ENCODE peak calls at places on chromosome 16, in four cellular contexts. One of them, this sample, is unnamed.

GRCh38 chr16:19717319-19717718 is 708 bp downstream of the KNOP1 start:
- DNase-seq in coronary artery: no peak
- DNase-seq in hepatocyte: no peak
- DNase-seq in colonic mucosa: no peak
- DNase-seq in this sample: no peak

GRCh38 chr16:65116818-65117430 is 4.9 kb downstream of the CDH11 start:
- DNase-seq in hepatocyte: no peak
- DNase-seq in colonic mucosa: no peak
- DNase-seq in coronary artery: no peak
- DNase-seq in this sample: no peak

GRCh38 chr16:19123535-19124178 is 9.9 kb downstream of the ITPRIPL2 start:
- DNase-seq in coronary artery: no peak
- DNase-seq in colonic mucosa: peak
- DNase-seq in hepatocyte: peak
- DNase-seq in this sample: no peak

GRCh38 chr16:28597692-28598261 is 927 bp upstream of the SULT1A2 start:
- DNase-seq in colonic mucosa: peak
- DNase-seq in hepatocyte: peak
- DNase-seq in coronary artery: no peak
- DNase-seq in this sample: no peak

GRCh38 chr16:23362460-23363317 is 60.6 kb downstream of the SCNN1B start:
- DNase-seq in colonic mucosa: peak
- DNase-seq in coronary artery: peak
- DNase-seq in hepatocyte: peak
- DNase-seq in this sample: no peak

GRCh38 chr16:10180771-10181163 is 1.5 kb downstream of the GRIN2A start:
- DNase-seq in coronary artery: no peak
- DNase-seq in hepatocyte: peak
- DNase-seq in colonic mucosa: peak
- DNase-seq in this sample: peak

GRCh38 chr16:31708348-31708747 is 165.3 kb upstream of the ZNF267 start:
- DNase-seq in coronary artery: no peak
- DNase-seq in hepatocyte: no peak
- DNase-seq in colonic mucosa: no peak
- DNase-seq in this sample: no peak

GRCh38 chr16:30747331-30747730 is 894 bp upstream of the PHKG2 start:
- DNase-seq in hepatocyte: peak
- DNase-seq in colonic mucosa: no peak
- DNase-seq in coronary artery: no peak
- DNase-seq in this sample: no peak

GRCh38 chr16:23607740-23608139 is 11.6 kb upstream of the NDUFAB1 start:
- DNase-seq in colonic mucosa: no peak
- DNase-seq in hepatocyte: no peak
- DNase-seq in coronary artery: no peak
- DNase-seq in this sample: no peak

GRCh38 chr16:8623634-8624033 is 2.1 kb downstream of the METTL22 start:
- DNase-seq in coronary artery: no peak
- DNase-seq in colonic mucosa: no peak
- DNase-seq in hepatocyte: no peak
- DNase-seq in this sample: no peak

GRCh38 chr16:22721497-22722100 is 92.4 kb upstream of the HS3ST2 start:
- DNase-seq in coronary artery: no peak
- DNase-seq in hepatocyte: no peak
- DNase-seq in colonic mucosa: no peak
- DNase-seq in this sample: no peak

GRCh38 chr16:30875881-30876791 is 17.7 kb downstream of the BCL7C start:
- DNase-seq in colonic mucosa: peak
- DNase-seq in hepatocyte: no peak
- DNase-seq in coronary artery: no peak
- DNase-seq in this sample: peak

GRCh38 chr16:4994719-4995434 is 36.7 kb downstream of the SEC14L5 start:
- DNase-seq in colonic mucosa: no peak
- DNase-seq in hepatocyte: no peak
- DNase-seq in coronary artery: no peak
- DNase-seq in this sample: no peak

GRCh38 chr16:85820604-85821372 is 21.3 kb downstream of the COX4I1 start:
- DNase-seq in coronary artery: no peak
- DNase-seq in colonic mucosa: no peak
- DNase-seq in hepatocyte: no peak
- DNase-seq in this sample: no peak

GRCh38 chr16:27491894-27492587 is 57.7 kb downstream of the GTF3C1 start:
- DNase-seq in colonic mucosa: no peak
- DNase-seq in coronary artery: no peak
- DNase-seq in hepatocyte: no peak
- DNase-seq in this sample: no peak

GRCh38 chr16:8866118-8866883 is 2.5 kb downstream of the CARHSP1 start:
- DNase-seq in colonic mucosa: peak
- DNase-seq in hepatocyte: peak
- DNase-seq in coronary artery: no peak
- DNase-seq in this sample: peak

GRCh38 chr16:24729967-24730815 is 740 bp downstream of the TNRC6A start:
- DNase-seq in coronary artery: no peak
- DNase-seq in hepatocyte: peak
- DNase-seq in colonic mucosa: peak
- DNase-seq in this sample: peak

GRCh38 chr16:28317040-28317880 is 24.9 kb downstream of the SBK1 start:
- DNase-seq in colonic mucosa: peak
- DNase-seq in coronary artery: no peak
- DNase-seq in hepatocyte: peak
- DNase-seq in this sample: peak

GRCh38 chr16:85187002-85187401 is 74.7 kb upstream of the CIBAR2 start:
- DNase-seq in hepatocyte: peak
- DNase-seq in coronary artery: no peak
- DNase-seq in colonic mucosa: no peak
- DNase-seq in this sample: no peak

GRCh38 chr16:85526132-85526731 is 86.9 kb upstream of the GSE1 start:
- DNase-seq in colonic mucosa: no peak
- DNase-seq in coronary artery: no peak
- DNase-seq in hepatocyte: no peak
- DNase-seq in this sample: no peak

GRCh38 chr16:62692685-62693084 is 656.4 kb upstream of the CDH8 start:
- DNase-seq in coronary artery: no peak
- DNase-seq in hepatocyte: no peak
- DNase-seq in colonic mucosa: no peak
- DNase-seq in this sample: no peak

DNA sequence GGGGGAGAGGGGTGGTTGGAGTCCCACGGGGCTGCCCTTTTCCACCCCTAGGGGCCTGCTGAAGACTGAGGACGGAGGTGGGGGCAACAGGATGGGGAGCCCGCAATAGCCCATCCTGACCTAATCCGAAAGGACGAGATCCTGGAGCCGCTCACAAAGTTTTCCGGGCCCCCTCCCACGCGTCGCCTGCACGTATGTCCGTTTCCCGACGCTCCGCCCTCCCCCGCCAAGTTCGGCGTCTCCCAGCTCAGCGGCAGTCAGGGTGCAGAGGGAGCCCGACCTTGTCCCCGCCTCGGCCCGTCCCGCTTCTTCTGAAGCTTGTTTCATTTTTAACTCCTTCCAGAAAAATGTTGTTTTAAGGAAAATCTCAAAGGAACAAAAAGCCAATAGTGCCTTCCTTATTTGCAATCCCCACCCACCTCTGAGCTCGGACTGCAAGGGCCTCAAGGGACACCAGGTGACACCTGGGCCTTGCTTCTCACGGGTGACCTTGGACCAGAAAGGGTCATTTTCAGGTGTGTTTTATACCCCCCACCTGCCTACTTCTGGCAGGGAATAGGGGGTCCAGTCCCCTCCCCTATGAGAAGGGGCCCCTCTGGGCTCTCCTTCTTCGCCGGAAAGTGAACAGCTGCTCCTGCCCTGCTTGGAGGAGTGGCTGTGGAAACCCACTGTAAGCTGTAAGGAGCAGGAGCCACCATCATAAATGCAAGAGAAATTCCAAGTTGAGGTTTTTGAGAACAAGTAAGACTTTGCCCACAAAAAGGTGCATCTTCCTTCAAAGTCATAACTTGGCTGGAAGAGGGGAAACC is 3.4 kb upstream of the ZNF423 start:
- DNase-seq in colonic mucosa: peak
- DNase-seq in coronary artery: peak
- DNase-seq in hepatocyte: peak
- DNase-seq in this sample: no peak
- TF ChIP-seq CTCF in colonic mucosa: no peak
- TF ChIP-seq CTCF in coronary artery: no peak
- TF ChIP-seq CTCF in hepatocyte: no peak
- TF ChIP-seq CTCF in this sample: no peak

GRCh38 chr16:75621170-75621477 is 2.0 kb downstream of the ADAT1 start:
- DNase-seq in colonic mucosa: no peak
- DNase-seq in hepatocyte: peak
- DNase-seq in coronary artery: no peak
- DNase-seq in this sample: no peak
- TF ChIP-seq CTCF in colonic mucosa: peak
- TF ChIP-seq CTCF in hepatocyte: peak
- TF ChIP-seq CTCF in coronary artery: peak
- TF ChIP-seq CTCF in this sample: peak

GRCh38 chr16:527015-527903 is at the start of gene CAPN15:
- DNase-seq in hepatocyte: peak
- DNase-seq in colonic mucosa: peak
- DNase-seq in coronary artery: peak
- DNase-seq in this sample: peak
- TF ChIP-seq CTCF in hepatocyte: no peak
- TF ChIP-seq CTCF in colonic mucosa: peak
- TF ChIP-seq CTCF in coronary artery: no peak
- TF ChIP-seq CTCF in this sample: peak

GRCh38 chr16:88748364-88748763 is 36.7 kb downstream of the PIEZO1 start:
- DNase-seq in colonic mucosa: no peak
- DNase-seq in coronary artery: no peak
- DNase-seq in hepatocyte: no peak
- DNase-seq in this sample: no peak

GRCh38 chr16:88744839-88745521 is 38.7 kb downstream of the CTU2 start:
- DNase-seq in hepatocyte: no peak
- DNase-seq in coronary artery: no peak
- DNase-seq in colonic mucosa: no peak
- DNase-seq in this sample: no peak

GRCh38 chr16:88749358-88749757 is 35.7 kb downstream of the PIEZO1 start:
- DNase-seq in hepatocyte: no peak
- DNase-seq in colonic mucosa: no peak
- DNase-seq in coronary artery: no peak
- DNase-seq in this sample: no peak

GRCh38 chr16:88746511-88746910 is 38.5 kb downstream of the PIEZO1 start:
- DNase-seq in hepatocyte: no peak
- DNase-seq in coronary artery: no peak
- DNase-seq in colonic mucosa: no peak
- DNase-seq in this sample: no peak

GRCh38 chr16:88747588-88748301 is 37.3 kb downstream of the PIEZO1 start:
- DNase-seq in coronary artery: no peak
- DNase-seq in colonic mucosa: peak
- DNase-seq in hepatocyte: no peak
- DNase-seq in this sample: no peak
- TF ChIP-seq CTCF in coronary artery: no peak
- TF ChIP-seq CTCF in colonic mucosa: peak
- TF ChIP-seq CTCF in hepatocyte: peak
- TF ChIP-seq CTCF in this sample: peak

GRCh38 chr16:2586241-2586640 is 48.4 kb downstream of the PDPK1 start:
- DNase-seq in hepatocyte: no peak
- DNase-seq in coronary artery: no peak
- DNase-seq in colonic mucosa: no peak
- DNase-seq in this sample: no peak
- TF ChIP-seq CTCF in hepatocyte: no peak
- TF ChIP-seq CTCF in coronary artery: no peak
- TF ChIP-seq CTCF in colonic mucosa: no peak
- TF ChIP-seq CTCF in this sample: peak

DNA sequence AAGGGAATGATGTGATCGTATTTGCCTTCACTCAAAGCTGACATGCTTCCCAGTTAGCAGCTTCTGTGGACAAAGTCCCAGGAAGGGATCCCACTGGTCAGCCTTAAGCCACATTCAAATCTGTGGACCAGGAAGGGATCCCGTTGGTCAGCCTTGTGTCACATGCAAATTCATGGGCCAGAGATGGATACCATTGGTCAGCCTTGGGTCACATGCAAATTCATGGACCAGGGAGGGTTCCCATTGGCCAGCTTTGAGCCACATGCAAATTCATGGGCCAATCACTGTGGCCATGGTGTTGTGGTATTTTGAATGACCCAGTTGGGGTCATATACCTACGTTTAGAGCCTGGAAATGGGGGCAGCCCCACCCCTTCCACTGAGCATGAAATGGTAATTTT is 201.6 kb downstream of the HS3ST4 start:
- DNase-seq in colonic mucosa: no peak
- DNase-seq in coronary artery: no peak
- DNase-seq in hepatocyte: no peak
- DNase-seq in this sample: no peak
- TF ChIP-seq CTCF in colonic mucosa: no peak
- TF ChIP-seq CTCF in coronary artery: no peak
- TF ChIP-seq CTCF in hepatocyte: no peak
- TF ChIP-seq CTCF in this sample: no peak

DNA sequence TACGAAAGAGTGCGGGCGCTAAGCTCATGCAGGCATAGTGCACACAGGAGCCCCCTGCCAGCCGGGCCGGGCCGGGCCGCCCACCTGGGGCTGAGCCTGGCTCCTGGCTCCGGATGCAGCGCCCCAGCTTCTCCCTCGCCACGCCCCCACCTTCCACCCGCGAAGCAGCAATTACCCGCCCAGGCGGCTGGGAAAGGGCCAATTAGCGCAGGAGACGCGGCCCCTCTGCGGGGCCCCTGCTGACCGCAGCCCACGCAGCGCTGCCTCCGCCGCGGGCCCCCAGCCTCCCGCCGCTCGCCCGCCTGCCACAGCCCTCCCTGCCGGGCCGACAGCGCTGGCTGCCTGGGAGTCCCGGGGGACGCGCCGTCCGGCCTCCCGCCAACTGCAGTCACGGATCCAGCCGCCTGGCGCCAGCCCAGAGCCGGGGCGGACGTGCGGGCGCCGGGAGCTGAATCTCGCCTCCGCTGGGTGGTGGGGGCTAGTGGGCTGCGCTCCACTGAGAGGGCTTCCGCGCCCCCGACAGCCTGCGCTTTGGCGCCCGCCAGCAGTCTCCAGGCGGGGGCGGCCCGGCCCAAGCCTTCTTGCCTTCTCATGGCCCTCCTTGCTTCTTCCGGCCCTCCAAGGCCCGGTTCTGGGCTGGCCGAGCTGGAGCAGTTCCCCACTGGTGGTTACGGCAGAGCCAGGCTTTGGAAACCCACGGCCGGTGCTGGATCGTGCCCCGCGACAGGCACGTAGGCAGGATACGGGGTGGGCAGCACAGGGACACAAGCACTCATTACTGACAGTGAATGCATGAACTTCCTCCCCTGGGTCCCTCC is 14.9 kb upstream of the CBFB start:
- DNase-seq in colonic mucosa: peak
- DNase-seq in hepatocyte: peak
- DNase-seq in coronary artery: peak
- DNase-seq in this sample: peak
- TF ChIP-seq CTCF in colonic mucosa: no peak
- TF ChIP-seq CTCF in hepatocyte: peak
- TF ChIP-seq CTCF in coronary artery: no peak
- TF ChIP-seq CTCF in this sample: peak

GRCh38 chr16:15041260-15042011 is 14.4 kb downstream of the NTAN1 start:
- DNase-seq in colonic mucosa: peak
- DNase-seq in hepatocyte: no peak
- DNase-seq in coronary artery: peak
- DNase-seq in this sample: no peak
- TF ChIP-seq CTCF in colonic mucosa: no peak
- TF ChIP-seq CTCF in hepatocyte: no peak
- TF ChIP-seq CTCF in coronary artery: no peak
- TF ChIP-seq CTCF in this sample: no peak

This sample was measured in neural crest cell.